ENCODE peak calls at places on chromosomes 12 and 14, in six cellular contexts. One of them, this sample, is unnamed.

GRCh38 chr14:89388853-89389252 is 28.2 kb downstream of the FOXN3 start:
- DNase-seq in activated CD8-positive, alpha-beta memory T cell treated with anti-CD3 and anti-CD28 coated beads for 1 hour: no peak
- DNase-seq in stimulated activated CD4-positive, alpha-beta T cell treated with anti-CD3 and anti-CD28 coated beads, Interleukin-2, amount 100 ng/mL, for 4 hours: no peak
- DNase-seq in HuH-7: no peak
- DNase-seq in KBM-7: no peak
- DNase-seq in fibroblast of mammary gland: no peak
- DNase-seq in this sample: no peak

GRCh38 chr14:59161571-59162175 is 26.8 kb upstream of the DAAM1 start:
- DNase-seq in activated CD8-positive, alpha-beta memory T cell treated with anti-CD3 and anti-CD28 coated beads for 1 hour: no peak
- DNase-seq in stimulated activated CD4-positive, alpha-beta T cell treated with anti-CD3 and anti-CD28 coated beads, Interleukin-2, amount 100 ng/mL, for 4 hours: no peak
- DNase-seq in HuH-7: peak; percentile 10
- DNase-seq in KBM-7: no peak
- DNase-seq in fibroblast of mammary gland: peak; percentile 80
- DNase-seq in this sample: no peak

GRCh38 chr12:78407722-78408121 is 456.9 kb upstream of the SYT1 start:
- DNase-seq in activated CD8-positive, alpha-beta memory T cell treated with anti-CD3 and anti-CD28 coated beads for 1 hour: no peak
- DNase-seq in stimulated activated CD4-positive, alpha-beta T cell treated with anti-CD3 and anti-CD28 coated beads, Interleukin-2, amount 100 ng/mL, for 4 hours: no peak
- DNase-seq in HuH-7: no peak
- DNase-seq in KBM-7: no peak
- DNase-seq in fibroblast of mammary gland: peak; percentile 15
- DNase-seq in this sample: no peak

GRCh38 chr14:50045039-50045711 is 71.2 kb downstream of the VCPKMT start:
- DNase-seq in activated CD8-positive, alpha-beta memory T cell treated with anti-CD3 and anti-CD28 coated beads for 1 hour: peak; percentile 47
- DNase-seq in stimulated activated CD4-positive, alpha-beta T cell treated with anti-CD3 and anti-CD28 coated beads, Interleukin-2, amount 100 ng/mL, for 4 hours: peak; percentile 44
- DNase-seq in HuH-7: peak; percentile 54
- DNase-seq in KBM-7: peak; percentile 86
- DNase-seq in fibroblast of mammary gland: peak; percentile 93
- DNase-seq in this sample: no peak

GRCh38 chr14:65981192-65981843 is 504.9 kb upstream of the CCDC196 start:
- DNase-seq in activated CD8-positive, alpha-beta memory T cell treated with anti-CD3 and anti-CD28 coated beads for 1 hour: no peak
- DNase-seq in stimulated activated CD4-positive, alpha-beta T cell treated with anti-CD3 and anti-CD28 coated beads, Interleukin-2, amount 100 ng/mL, for 4 hours: no peak
- DNase-seq in HuH-7: no peak
- DNase-seq in KBM-7: no peak
- DNase-seq in fibroblast of mammary gland: no peak
- DNase-seq in this sample: no peak

GRCh38 chr12:120528861-120529525 is at the start of gene COQ5:
- DNase-seq in activated CD8-positive, alpha-beta memory T cell treated with anti-CD3 and anti-CD28 coated beads for 1 hour: peak; percentile 75
- DNase-seq in stimulated activated CD4-positive, alpha-beta T cell treated with anti-CD3 and anti-CD28 coated beads, Interleukin-2, amount 100 ng/mL, for 4 hours: peak; percentile 74
- DNase-seq in HuH-7: peak; percentile 56
- DNase-seq in KBM-7: peak; percentile 84
- DNase-seq in fibroblast of mammary gland: peak; percentile 83
- DNase-seq in this sample: peak; percentile 88

GRCh38 chr14:76480426-76480825 is 104.5 kb downstream of the ESRRB start:
- DNase-seq in activated CD8-positive, alpha-beta memory T cell treated with anti-CD3 and anti-CD28 coated beads for 1 hour: no peak
- DNase-seq in stimulated activated CD4-positive, alpha-beta T cell treated with anti-CD3 and anti-CD28 coated beads, Interleukin-2, amount 100 ng/mL, for 4 hours: no peak
- DNase-seq in HuH-7: no peak
- DNase-seq in KBM-7: no peak
- DNase-seq in fibroblast of mammary gland: no peak
- DNase-seq in this sample: no peak

GRCh38 chr12:93363854-93364297 is 13.8 kb upstream of the NUDT4 start:
- DNase-seq in activated CD8-positive, alpha-beta memory T cell treated with anti-CD3 and anti-CD28 coated beads for 1 hour: no peak
- DNase-seq in stimulated activated CD4-positive, alpha-beta T cell treated with anti-CD3 and anti-CD28 coated beads, Interleukin-2, amount 100 ng/mL, for 4 hours: no peak
- DNase-seq in HuH-7: no peak
- DNase-seq in KBM-7: peak; percentile 80
- DNase-seq in fibroblast of mammary gland: no peak
- DNase-seq in this sample: no peak

GRCh38 chr12:124388679-124389536 is 94.0 kb downstream of the RFLNA start:
- DNase-seq in activated CD8-positive, alpha-beta memory T cell treated with anti-CD3 and anti-CD28 coated beads for 1 hour: peak; percentile 40
- DNase-seq in stimulated activated CD4-positive, alpha-beta T cell treated with anti-CD3 and anti-CD28 coated beads, Interleukin-2, amount 100 ng/mL, for 4 hours: peak; percentile 46
- DNase-seq in HuH-7: peak; percentile 84
- DNase-seq in KBM-7: no peak
- DNase-seq in fibroblast of mammary gland: peak; percentile 87
- DNase-seq in this sample: no peak

GRCh38 chr12:57099766-57100165 is 10.9 kb downstream of the NAB2 start:
- DNase-seq in activated CD8-positive, alpha-beta memory T cell treated with anti-CD3 and anti-CD28 coated beads for 1 hour: no peak
- DNase-seq in stimulated activated CD4-positive, alpha-beta T cell treated with anti-CD3 and anti-CD28 coated beads, Interleukin-2, amount 100 ng/mL, for 4 hours: no peak
- DNase-seq in HuH-7: no peak
- DNase-seq in KBM-7: no peak
- DNase-seq in fibroblast of mammary gland: no peak
- DNase-seq in this sample: no peak

GRCh38 chr12:104890463-104891096 is 67.5 kb downstream of the SLC41A2 start:
- DNase-seq in activated CD8-positive, alpha-beta memory T cell treated with anti-CD3 and anti-CD28 coated beads for 1 hour: no peak
- DNase-seq in stimulated activated CD4-positive, alpha-beta T cell treated with anti-CD3 and anti-CD28 coated beads, Interleukin-2, amount 100 ng/mL, for 4 hours: no peak
- DNase-seq in HuH-7: no peak
- DNase-seq in KBM-7: no peak
- DNase-seq in fibroblast of mammary gland: peak; percentile 37
- DNase-seq in this sample: peak; percentile 2

GRCh38 chr14:53953002-53953827 is 3.4 kb downstream of the BMP4 start:
- DNase-seq in activated CD8-positive, alpha-beta memory T cell treated with anti-CD3 and anti-CD28 coated beads for 1 hour: no peak
- DNase-seq in stimulated activated CD4-positive, alpha-beta T cell treated with anti-CD3 and anti-CD28 coated beads, Interleukin-2, amount 100 ng/mL, for 4 hours: no peak
- DNase-seq in HuH-7: peak; percentile 72
- DNase-seq in KBM-7: peak; percentile 67
- DNase-seq in fibroblast of mammary gland: peak; percentile 49
- DNase-seq in this sample: no peak

This sample was measured in NAMALWA.